ENCODE peak calls at places on chromosomes 3 and 15, in four cellular contexts. E, T, W and Q are unnamed samples.

GRCh38 chr15:69104050-69104750 is 56.2 kb upstream of the GLCE start:
- DNase-seq in E (no peak), T (no peak), W (no peak), Q (no peak)

GRCh38 chr15:61752001-61752400 is 308.2 kb downstream of the VPS13C start:
- DNase-seq in E (no peak), T (no peak), W (no peak), Q (no peak)

GRCh38 chr3:23094890-23095462 is 108.2 kb upstream of the UBE2E2 start:
- DNase-seq in E (peak), T (no peak), W (no peak), Q (no peak)

GRCh38 chr15:57376695-57377477 is 581 bp downstream of the CGNL1 start:
- DNase-seq in E (no peak), T (no peak), W (no peak), Q (no peak)

GRCh38 chr3:52769786-52770445 is 824 bp downstream of the NEK4 start:
- DNase-seq in E (no peak), T (no peak), W (no peak), Q (no peak)

GRCh38 chr3:123292321-123293310 is 90.9 kb downstream of the SEC22A start:
- DNase-seq in E (no peak), T (no peak), W (no peak), Q (no peak)

GRCh38 chr15:89647191-89647851 is 7.9 kb downstream of the KIF7 start:
- DNase-seq in E (peak), T (peak), W (peak), Q (no peak)

GRCh38 chr3:191593486-191593885 is 132.5 kb downstream of the PYDC2 start:
- DNase-seq in E (no peak), T (no peak), W (no peak), Q (no peak)

GRCh38 chr3:94249491-94250079 is 186.7 kb downstream of the NSUN3 start:
- DNase-seq in E (peak), T (peak), W (peak), Q (peak)

GRCh38 chr15:99677540-99678134 is 55.6 kb downstream of the LYSMD4 start:
- DNase-seq in E (no peak), T (no peak), W (no peak), Q (no peak)

GRCh38 chr15:22827125-22827524 is 11.3 kb upstream of the NIPA2 start:
- DNase-seq in E (no peak), T (no peak), W (no peak), Q (no peak)

GRCh38 chr3:45547764-45548683 is 46.5 kb upstream of the LIMD1 start:
- DNase-seq in E (no peak), T (no peak), W (no peak), Q (no peak)

GRCh38 chr3:112672716-112673506 is 32.0 kb upstream of the CCDC80 start:
- DNase-seq in E (no peak), T (no peak), W (no peak), Q (no peak)

GRCh38 chr15:41944313-41944940 is 27.9 kb downstream of the EHD4 start:
- DNase-seq in E (peak), T (no peak), W (peak), Q (no peak)

GRCh38 chr3:53744351-53744750 is 101.9 kb downstream of the CHDH start:
- DNase-seq in E (no peak), T (no peak), W (no peak), Q (no peak)

GRCh38 chr15:60804986-60805949 is 326.3 kb upstream of the ICE2 start:
- DNase-seq in E (peak), T (no peak), W (no peak), Q (no peak)

GRCh38 chr3:138915503-138916498 is 31.1 kb downstream of the FOXL2 start:
- DNase-seq in E (peak), T (peak), W (peak), Q (peak)

GRCh38 chr3:173843060-173843459 is 445.5 kb downstream of the NLGN1 start:
- DNase-seq in E (no peak), T (no peak), W (no peak), Q (no peak)

GRCh38 chr3:132911741-132912415 is 126.3 kb upstream of the TMEM108 start:
- DNase-seq in E (no peak), T (no peak), W (no peak), Q (no peak)

GRCh38 chr15:86362556-86362955 is 282.9 kb downstream of the AGBL1 start:
- DNase-seq in E (peak), T (no peak), W (no peak), Q (no peak)

GRCh38 chr3:40230382-40230781 is 79.1 kb upstream of the EIF1B start:
- DNase-seq in E (no peak), T (no peak), W (no peak), Q (no peak)

GRCh38 chr15:49315543-49315942 is 107.5 kb upstream of the FGF7 start:
- DNase-seq in E (no peak), T (no peak), W (no peak), Q (no peak)

GRCh38 chr3:56960234-56960917 is 100.1 kb upstream of the SPATA12 start:
- DNase-seq in E (no peak), T (no peak), W (no peak), Q (no peak)

GRCh38 chr3:177787279-177788041 is 590.2 kb upstream of the TBL1XR1 start:
- DNase-seq in E (no peak), T (no peak), W (no peak), Q (no peak)

GRCh38 chr3:101484805-101485620 is 28.0 kb downstream of the SENP7 start:
- DNase-seq in E (peak), T (no peak), W (no peak), Q (no peak)

GRCh38 chr3:112976953-112977352 is 2.0 kb upstream of the CD200R1 start:
- DNase-seq in E (no peak), T (no peak), W (no peak), Q (no peak)

GRCh38 chr3:7800006-7800780 is 701.4 kb upstream of the LMCD1 start:
- DNase-seq in E (peak), T (peak), W (no peak), Q (no peak)

GRCh38 chr15:68158046-68158628 is 47.0 kb downstream of the CALML4 start:
- DNase-seq in E (no peak), T (no peak), W (no peak), Q (no peak)

GRCh38 chr3:174951023-174951422 is 91.9 kb downstream of the NAALADL2 start:
- DNase-seq in E (peak), T (no peak), W (no peak), Q (no peak)

GRCh38 chr3:23189183-23189582 is 13.9 kb upstream of the UBE2E2 start:
- DNase-seq in E (no peak), T (no peak), W (no peak), Q (no peak)

GRCh38 chr15:85485956-85486567 is 105.7 kb downstream of the AKAP13 start:
- DNase-seq in E (peak), T (no peak), W (no peak), Q (no peak)

GRCh38 chr3:51373658-51374421 is 11.3 kb upstream of the MANF start:
- DNase-seq in E (no peak), T (no peak), W (peak), Q (no peak)

GRCh38 chr3:45631486-45631885 is 36.9 kb downstream of the LIMD1 start:
- DNase-seq in E (no peak), T (no peak), W (no peak), Q (no peak)

GRCh38 chr15:29270169-29270955 is 740 bp upstream of the NSMCE3 start:
- DNase-seq in E (peak), T (no peak), W (no peak), Q (no peak)

GRCh38 chr3:72301779-72302178 is 516.8 kb upstream of the PROK2 start:
- DNase-seq in E (no peak), T (no peak), W (no peak), Q (no peak)

DNA sequence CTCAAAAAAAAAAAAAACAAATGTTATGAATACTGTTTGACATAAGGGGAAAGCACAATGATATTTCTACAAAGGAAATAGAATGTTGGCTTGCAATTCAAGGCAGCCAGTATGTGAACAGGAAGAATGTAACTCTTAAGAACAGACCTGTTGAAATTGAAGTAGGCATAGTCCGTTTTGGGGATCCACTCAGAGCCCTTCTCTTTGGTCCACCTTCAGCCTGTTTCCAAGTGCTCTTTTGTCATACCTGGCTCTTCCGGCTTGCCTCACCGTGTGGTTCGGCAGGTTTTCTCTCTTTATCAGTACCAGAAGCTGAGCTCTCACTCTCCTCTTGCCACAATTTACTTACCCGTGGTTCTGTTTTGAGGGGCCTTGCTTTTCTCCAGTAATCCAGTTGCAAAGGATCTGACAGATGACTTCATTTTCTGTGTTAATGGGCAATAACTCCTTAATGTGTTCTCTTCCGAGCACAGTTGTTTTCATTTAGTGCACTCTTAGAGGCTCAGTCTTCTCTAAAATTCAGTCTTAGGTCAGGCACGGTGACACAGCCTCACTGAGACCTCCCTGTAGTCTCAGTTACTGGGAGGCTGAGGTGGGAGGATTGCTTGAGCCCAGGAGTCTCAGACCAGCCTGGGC is 6.7 kb downstream of the ABHD17C start:
- DNase-seq in E (no peak), T (no peak), W (no peak), Q (no peak)
- H3K27ac ChIP-seq in E (no peak), T (no peak), W (no peak), Q (no peak)

GRCh38 chr15:39580117-39580629 is 706 bp upstream of the THBS1 start:
- DNase-seq in E (peak), T (peak), W (peak), Q (peak)
- H3K27ac ChIP-seq in E (peak), T (no peak), W (peak), Q (no peak)

DNA sequence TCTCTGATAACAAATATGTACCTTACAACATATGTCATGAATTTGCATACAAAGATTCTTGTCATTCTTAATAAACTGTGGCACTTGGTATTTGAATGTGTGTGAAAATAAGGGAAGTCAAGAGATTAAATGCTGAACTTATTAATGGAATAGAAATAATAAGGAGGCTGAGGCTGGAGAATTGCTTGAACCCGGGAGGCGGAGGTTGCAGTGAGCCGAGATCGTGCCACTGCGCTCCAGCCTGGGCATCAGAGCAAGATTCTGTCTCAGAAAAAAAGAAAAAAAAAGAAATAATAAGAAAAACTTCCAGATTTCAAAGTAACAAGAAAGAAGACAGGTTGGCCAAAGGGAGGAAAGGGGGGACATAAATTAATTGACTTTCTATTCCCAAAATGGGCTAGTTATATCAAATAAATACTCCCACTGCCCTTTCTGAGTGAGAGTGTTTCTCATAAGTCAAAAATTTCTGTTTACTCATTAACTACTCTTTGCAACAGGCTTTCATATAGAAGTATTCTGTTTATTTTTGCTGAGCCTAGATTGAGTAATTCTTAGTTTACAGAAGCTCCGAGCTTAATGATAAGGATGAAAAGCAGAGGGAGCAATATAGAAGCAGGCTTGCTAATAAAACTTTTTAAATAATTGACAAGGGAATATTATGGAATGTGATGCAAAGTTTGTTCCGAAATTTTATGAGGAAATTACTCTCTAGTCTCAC is 25.6 kb downstream of the KNG1 start:
- DNase-seq in E (peak), T (no peak), W (no peak), Q (no peak)
- H3K27ac ChIP-seq in E (no peak), T (no peak), W (no peak), Q (no peak)

GRCh38 chr15:73273181-73274002 is 95.4 kb downstream of the HCN4 start:
- DNase-seq in E (peak), T (no peak), W (peak), Q (peak)
- H3K27ac ChIP-seq in E (no peak), T (no peak), W (no peak), Q (no peak)

DNA sequence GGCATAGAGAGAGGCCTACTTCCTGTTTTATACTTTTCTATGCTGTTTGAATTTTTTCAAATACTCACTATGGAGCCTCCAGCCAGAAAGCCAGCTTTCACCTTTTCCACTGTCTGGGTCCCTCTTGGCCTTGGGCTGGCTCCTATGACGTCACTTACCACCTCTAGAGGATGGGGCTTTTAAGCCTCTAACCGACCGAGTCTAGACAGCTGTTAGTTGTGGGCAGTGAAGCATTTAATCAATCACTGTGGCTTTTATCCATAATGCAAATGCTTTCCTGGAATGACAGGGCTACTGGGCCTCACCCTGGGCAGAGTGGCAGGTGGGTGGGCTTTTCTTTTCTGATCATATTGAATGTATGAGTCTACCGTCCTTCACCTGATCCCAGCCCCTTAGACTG is 61.9 kb downstream of the LRRK1 start:
- DNase-seq in E (no peak), T (no peak), W (no peak), Q (no peak)
- H3K27ac ChIP-seq in E (no peak), T (no peak), W (no peak), Q (no peak)

GRCh38 chr15:64519897-64520296 is 59.5 kb downstream of the ZNF609 start:
- DNase-seq in E (no peak), T (no peak), W (no peak), Q (no peak)
- H3K27ac ChIP-seq in E (no peak), T (peak), W (no peak), Q (peak)

DNA sequence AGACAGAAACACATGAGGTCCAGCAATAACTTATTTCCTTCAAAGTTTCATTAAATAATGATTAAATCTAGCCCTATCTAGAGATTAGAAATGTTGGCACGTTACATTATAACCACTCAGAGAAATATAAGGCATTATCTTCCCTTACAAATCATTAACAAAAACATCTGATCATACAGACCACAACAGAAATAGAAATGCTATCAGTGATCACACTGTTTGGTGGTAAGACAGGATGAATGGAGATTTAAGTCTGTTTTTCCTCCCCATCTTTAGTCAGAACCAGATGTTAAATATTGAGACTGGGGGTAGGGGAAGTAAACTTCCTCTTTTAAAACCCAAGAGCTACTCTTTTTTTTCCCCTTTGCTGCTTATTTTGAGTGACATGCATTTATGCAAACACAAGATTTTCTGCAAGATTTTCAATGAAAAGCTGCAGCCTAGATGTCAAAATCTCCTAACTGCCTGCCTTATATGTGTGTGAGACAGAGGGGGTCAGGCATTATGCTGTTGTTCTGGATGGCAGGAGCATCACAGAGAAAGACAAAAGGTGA is 70.4 kb downstream of the CBLB start:
- DNase-seq in E (no peak), T (no peak), W (no peak), Q (no peak)
- H3K27ac ChIP-seq in E (no peak), T (no peak), W (no peak), Q (no peak)

DNA sequence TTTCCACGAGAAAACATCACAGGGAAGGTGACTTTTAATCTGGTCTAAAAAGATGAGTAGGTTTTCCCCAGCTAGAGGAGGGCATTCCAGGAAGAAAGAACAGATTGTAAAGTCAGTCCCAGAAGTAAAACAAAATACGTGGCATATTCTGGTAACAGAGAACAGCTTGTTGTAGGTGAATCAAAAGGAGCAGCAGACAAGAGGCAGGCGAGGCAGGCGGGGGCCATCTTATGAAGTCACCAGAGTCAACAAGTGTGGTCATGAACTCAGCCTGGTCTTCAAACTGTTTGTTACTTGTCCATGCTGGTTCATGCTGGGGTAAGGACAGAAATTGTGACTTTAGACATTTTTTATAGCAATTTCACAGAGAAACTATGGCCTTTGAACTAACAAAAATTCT is 4.0 kb upstream of the POPDC2 start:
- DNase-seq in E (peak), T (no peak), W (no peak), Q (no peak)
- H3K27ac ChIP-seq in E (peak), T (no peak), W (no peak), Q (no peak)